ENCODE peak calls at places on chromosome 19, in four cellular contexts. One of them, this sample, is unnamed. For H3K27me3 and H3K4me1, the result is how much of the 10 kb centered on the place peaks cover.

GRCh38 chr19:7540761-7541480 is 5.4 kb downstream of the PNPLA6 start:
- DNase-seq in tibial nerve: no peak
- DNase-seq in cardiac muscle cell: peak
- DNase-seq in psoas muscle: no peak
- DNase-seq in this sample: no peak

GRCh38 chr19:39568604-39569003 is 28.6 kb upstream of the EID2 start:
- DNase-seq in tibial nerve: no peak
- DNase-seq in cardiac muscle cell: no peak
- DNase-seq in psoas muscle: no peak
- DNase-seq in this sample: no peak

GRCh38 chr19:42619271-42619670 is 24.5 kb upstream of the CEACAM8 start:
- DNase-seq in tibial nerve: no peak
- DNase-seq in cardiac muscle cell: no peak
- DNase-seq in psoas muscle: no peak
- DNase-seq in this sample: no peak

GRCh38 chr19:32902448-32902847 is 32.9 kb upstream of the SLC7A9 start:
- DNase-seq in tibial nerve: no peak
- DNase-seq in cardiac muscle cell: no peak
- DNase-seq in psoas muscle: no peak
- DNase-seq in this sample: no peak

GRCh38 chr19:45186509-45187334 is 8.1 kb downstream of the BLOC1S3 start:
- DNase-seq in tibial nerve: no peak
- DNase-seq in cardiac muscle cell: no peak
- DNase-seq in psoas muscle: no peak
- DNase-seq in this sample: no peak

GRCh38 chr19:41339936-41340335 is 13.8 kb downstream of the TGFB1 start:
- DNase-seq in tibial nerve: no peak
- DNase-seq in cardiac muscle cell: no peak
- DNase-seq in psoas muscle: no peak
- DNase-seq in this sample: no peak

GRCh38 chr19:3192684-3193083 is 7.0 kb downstream of the NCLN start:
- DNase-seq in tibial nerve: no peak
- DNase-seq in cardiac muscle cell: no peak
- DNase-seq in psoas muscle: no peak
- DNase-seq in this sample: no peak

GRCh38 chr19:16371540-16371986 is 46.9 kb downstream of the KLF2 start:
- DNase-seq in tibial nerve: no peak
- DNase-seq in cardiac muscle cell: no peak
- DNase-seq in psoas muscle: peak
- DNase-seq in this sample: no peak

GRCh38 chr19:56176881-56177280 is 1.1 kb downstream of the GALP start:
- DNase-seq in tibial nerve: no peak
- DNase-seq in cardiac muscle cell: no peak
- DNase-seq in psoas muscle: no peak
- DNase-seq in this sample: no peak

GRCh38 chr19:53086949-53087348 is 16.3 kb downstream of the ZNF160 start:
- DNase-seq in tibial nerve: no peak
- DNase-seq in cardiac muscle cell: no peak
- DNase-seq in psoas muscle: peak
- DNase-seq in this sample: no peak

GRCh38 chr19:48918801-48919247 is 14.7 kb upstream of the DHDH start:
- DNase-seq in tibial nerve: no peak
- DNase-seq in cardiac muscle cell: peak
- DNase-seq in psoas muscle: no peak
- DNase-seq in this sample: no peak

GRCh38 chr19:44748426-44749254 is at the start of gene BCL3:
- DNase-seq in tibial nerve: no peak
- DNase-seq in cardiac muscle cell: peak
- DNase-seq in psoas muscle: peak
- DNase-seq in this sample: peak

GRCh38 chr19:30672926-30673325 is 300.7 kb downstream of the ZNF536 start:
- DNase-seq in tibial nerve: no peak
- DNase-seq in cardiac muscle cell: no peak
- DNase-seq in psoas muscle: no peak
- DNase-seq in this sample: no peak

GRCh38 chr19:16218851-16219250 is 21.1 kb downstream of the AP1M1 start:
- DNase-seq in tibial nerve: no peak
- DNase-seq in cardiac muscle cell: no peak
- DNase-seq in psoas muscle: no peak
- DNase-seq in this sample: no peak

GRCh38 chr19:55675661-55676354 is 782 bp downstream of the EPN1 start:
- DNase-seq in tibial nerve: no peak
- DNase-seq in cardiac muscle cell: no peak
- DNase-seq in psoas muscle: no peak
- DNase-seq in this sample: no peak

GRCh38 chr19:4636151-4636717 is 3.1 kb upstream of the TNFAIP8L1 start:
- DNase-seq in tibial nerve: peak
- DNase-seq in cardiac muscle cell: peak
- DNase-seq in psoas muscle: peak
- DNase-seq in this sample: no peak

GRCh38 chr19:51026554-51026831 is at the start of gene KLK11:
- DNase-seq in tibial nerve: no peak
- DNase-seq in cardiac muscle cell: no peak
- DNase-seq in psoas muscle: no peak
- DNase-seq in this sample: no peak

GRCh38 chr19:5694952-5695648 is 5.0 kb downstream of the RPL36 start:
- DNase-seq in tibial nerve: no peak
- DNase-seq in cardiac muscle cell: no peak
- DNase-seq in psoas muscle: no peak
- DNase-seq in this sample: no peak

GRCh38 chr19:14669940-14670339 is 4.7 kb downstream of the ADGRE3 start:
- DNase-seq in tibial nerve: no peak
- DNase-seq in cardiac muscle cell: no peak
- DNase-seq in psoas muscle: no peak
- DNase-seq in this sample: no peak

GRCh38 chr19:44905437-44906160 is at the start of gene APOE:
- DNase-seq in tibial nerve: no peak
- DNase-seq in cardiac muscle cell: peak
- DNase-seq in psoas muscle: no peak
- DNase-seq in this sample: no peak

GRCh38 chr19:14347999-14348889 is 33.0 kb upstream of the ADGRE5 start:
- DNase-seq in tibial nerve: no peak
- DNase-seq in cardiac muscle cell: peak
- DNase-seq in psoas muscle: peak
- DNase-seq in this sample: peak

GRCh38 chr19:55069137-55069858 is 6.3 kb upstream of the RDH13 start:
- DNase-seq in tibial nerve: no peak
- DNase-seq in cardiac muscle cell: no peak
- DNase-seq in psoas muscle: no peak
- DNase-seq in this sample: no peak

GRCh38 chr19:16032509-16033135 is 43.7 kb upstream of the TPM4 start:
- DNase-seq in tibial nerve: no peak
- DNase-seq in cardiac muscle cell: no peak
- DNase-seq in psoas muscle: no peak
- DNase-seq in this sample: no peak

GRCh38 chr19:33125929-33126388 is 6.0 kb upstream of the WDR88 start:
- DNase-seq in tibial nerve: no peak
- DNase-seq in cardiac muscle cell: peak
- DNase-seq in psoas muscle: no peak
- DNase-seq in this sample: peak

GRCh38 chr19:49153167-49153809 is 1.9 kb downstream of the HRC start:
- DNase-seq in tibial nerve: no peak
- DNase-seq in cardiac muscle cell: no peak
- DNase-seq in psoas muscle: no peak
- DNase-seq in this sample: no peak

GRCh38 chr19:35560677-35561076 is 2.8 kb downstream of the ATP4A start:
- DNase-seq in tibial nerve: no peak
- DNase-seq in cardiac muscle cell: no peak
- DNase-seq in psoas muscle: no peak
- DNase-seq in this sample: no peak

GRCh38 chr19:35559281-35559659 is 4.2 kb downstream of the ATP4A start:
- DNase-seq in tibial nerve: no peak
- DNase-seq in cardiac muscle cell: no peak
- DNase-seq in psoas muscle: no peak
- DNase-seq in this sample: no peak

GRCh38 chr19:35558400-35559280 is 4.8 kb downstream of the ATP4A start:
- DNase-seq in tibial nerve: no peak
- DNase-seq in cardiac muscle cell: no peak
- DNase-seq in psoas muscle: no peak
- DNase-seq in this sample: no peak

GRCh38 chr19:35560271-35560670 is 3.2 kb downstream of the ATP4A start:
- DNase-seq in tibial nerve: no peak
- DNase-seq in cardiac muscle cell: no peak
- DNase-seq in psoas muscle: no peak
- DNase-seq in this sample: no peak

GRCh38 chr19:35559781-35560180 is 3.7 kb downstream of the ATP4A start:
- DNase-seq in tibial nerve: no peak
- DNase-seq in cardiac muscle cell: no peak
- DNase-seq in psoas muscle: no peak
- DNase-seq in this sample: no peak
- TF ChIP-seq CTCF in tibial nerve: no peak
- TF ChIP-seq CTCF in cardiac muscle cell: no peak
- TF ChIP-seq CTCF in psoas muscle: no peak
- TF ChIP-seq CTCF in this sample: no peak

GRCh38 chr19:1466461-1467227 is 12.4 kb downstream of the C19orf25 start:
- DNase-seq in tibial nerve: no peak
- DNase-seq in cardiac muscle cell: peak
- DNase-seq in psoas muscle: peak
- DNase-seq in this sample: no peak
- H3K27me3 ChIP-seq in tibial nerve: under half
- H3K27me3 ChIP-seq in cardiac muscle cell: half or more
- H3K27me3 ChIP-seq in psoas muscle: half or more
- H3K27me3 ChIP-seq in this sample: half or more

GRCh38 chr19:17795495-17795856 is 538 bp downstream of the B3GNT3 start:
- DNase-seq in tibial nerve: no peak
- DNase-seq in cardiac muscle cell: no peak
- DNase-seq in psoas muscle: no peak
- DNase-seq in this sample: no peak
- H3K4me1 ChIP-seq in tibial nerve: under half
- H3K4me1 ChIP-seq in cardiac muscle cell: under half
- H3K4me1 ChIP-seq in psoas muscle: under half
- H3K4me1 ChIP-seq in this sample: under half

DNA sequence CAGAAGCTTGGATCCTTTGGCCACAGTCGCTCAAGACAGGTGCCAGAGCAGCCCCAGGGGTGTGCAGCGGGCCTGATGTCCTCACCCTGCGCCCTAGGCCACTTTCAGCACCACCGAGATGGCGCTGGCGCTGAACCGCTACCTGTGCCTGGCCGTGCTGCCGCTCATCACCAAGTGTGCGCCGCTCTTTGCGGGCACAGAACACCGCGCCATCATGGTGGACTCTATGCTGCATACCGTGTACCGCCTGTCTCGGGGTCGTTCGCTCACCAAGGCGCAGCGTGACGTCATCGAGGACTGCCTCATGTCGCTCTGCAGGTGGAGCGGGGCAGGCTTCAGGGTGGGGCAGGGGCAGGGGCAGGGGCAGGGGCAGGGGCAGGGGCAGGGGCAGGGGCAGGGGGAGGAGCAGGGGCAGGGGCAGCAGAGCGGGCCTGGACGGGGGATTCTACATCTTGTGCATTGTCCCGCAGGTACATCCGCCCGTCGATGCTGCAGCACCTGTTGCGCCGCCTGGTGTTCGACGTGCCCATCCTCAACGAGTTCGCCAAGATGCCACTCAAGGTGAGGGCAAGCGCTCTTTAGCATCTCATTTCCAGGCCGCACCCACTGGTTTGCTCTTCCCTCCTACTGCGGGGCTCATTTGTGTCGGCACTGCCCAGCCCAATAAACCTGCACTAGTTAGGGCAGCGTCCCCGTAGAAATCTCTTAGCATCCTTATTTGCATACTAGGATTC is 69.1 kb downstream of the RYR1 start:
- DNase-seq in tibial nerve: no peak
- DNase-seq in cardiac muscle cell: no peak
- DNase-seq in psoas muscle: no peak
- DNase-seq in this sample: no peak
- TF ChIP-seq CTCF in tibial nerve: no peak
- TF ChIP-seq CTCF in cardiac muscle cell: no peak
- TF ChIP-seq CTCF in psoas muscle: no peak
- TF ChIP-seq CTCF in this sample: no peak

GRCh38 chr19:34900245-34900644 is 26.5 kb upstream of the ZNF30 start:
- DNase-seq in tibial nerve: no peak
- DNase-seq in cardiac muscle cell: no peak
- DNase-seq in psoas muscle: no peak
- DNase-seq in this sample: no peak
- H3K27me3 ChIP-seq in tibial nerve: under half
- H3K27me3 ChIP-seq in cardiac muscle cell: under half
- H3K27me3 ChIP-seq in psoas muscle: under half
- H3K27me3 ChIP-seq in this sample: under half

This sample was measured in tibial artery.